ENCODE peak calls at places on chromosomes 6 and 20, in six cellular contexts. D is GM12892, S is body of pancreas, X is A549, L is ovary, N is GM12878. A is an unnamed sample.

GRCh38 chr6:111620168-111620567 is 14.5 kb upstream of the TRAF3IP2 start:
- DNase-seq in D (no peak), S (no peak), X (no peak), L (no peak), N (no peak), A (no peak)

GRCh38 chr6:159692303-159693127 is 526 bp downstream of the SOD2 start:
- DNase-seq in D (peak), S (peak), X (no peak), L (peak), N (no peak), A (peak)

GRCh38 chr6:89430563-89430962 is 2.4 kb upstream of the ANKRD6 start:
- DNase-seq in D (no peak), S (peak), X (no peak), L (no peak), N (no peak), A (no peak)

GRCh38 chr6:89596484-89596883 is 42.1 kb downstream of the LYRM2 start:
- DNase-seq in D (no peak), S (no peak), X (no peak), L (no peak), N (no peak), A (no peak)

GRCh38 chr6:127342296-127342945 is 988 bp downstream of the ECHDC1 start:
- DNase-seq in D (no peak), S (peak), X (no peak), L (no peak), N (no peak), A (no peak)

GRCh38 chr6:75262716-75263463 is 19.3 kb upstream of the COX7A2 start:
- DNase-seq in D (no peak), S (no peak), X (no peak), L (no peak), N (no peak), A (no peak)

GRCh38 chr6:40358473-40359460 is 228.4 kb downstream of the LRFN2 start:
- DNase-seq in D (no peak), S (no peak), X (no peak), L (no peak), N (no peak), A (no peak)

GRCh38 chr6:151962246-151962846 is 154.9 kb downstream of the ESR1 start:
- DNase-seq in D (no peak), S (no peak), X (no peak), L (no peak), N (no peak), A (no peak)

GRCh38 chr6:33578588-33579011 is 1.5 kb downstream of the BAK1 start:
- DNase-seq in D (peak), S (no peak), X (no peak), L (no peak), N (no peak), A (no peak)

GRCh38 chr6:40822619-40823018 is 216.4 kb downstream of the UNC5CL start:
- DNase-seq in D (no peak), S (no peak), X (no peak), L (no peak), N (no peak), A (no peak)

GRCh38 chr6:111667921-111668320 is 62.2 kb upstream of the TRAF3IP2 start:
- DNase-seq in D (no peak), S (no peak), X (no peak), L (no peak), N (no peak), A (no peak)

GRCh38 chr6:69349776-69350175 is 447.0 kb downstream of the LMBRD1 start:
- DNase-seq in D (no peak), S (no peak), X (no peak), L (no peak), N (no peak), A (no peak)

GRCh38 chr20:37382539-37383120 is 36.7 kb downstream of the SRC start:
- DNase-seq in D (no peak), S (no peak), X (no peak), L (peak), N (no peak), A (no peak)

GRCh38 chr6:98831057-98832031 is 3.0 kb upstream of the POU3F2 start:
- DNase-seq in D (no peak), S (no peak), X (no peak), L (no peak), N (no peak), A (no peak)

GRCh38 chr6:78340755-78341154 is 526.6 kb upstream of the IRAK1BP1 start:
- DNase-seq in D (no peak), S (no peak), X (no peak), L (no peak), N (no peak), A (no peak)

GRCh38 chr6:112235956-112236355 is 18.4 kb downstream of the LAMA4 start:
- DNase-seq in D (no peak), S (no peak), X (no peak), L (no peak), N (no peak), A (no peak)

GRCh38 chr20:64228086-64228485 is 27.5 kb upstream of the PCMTD2 start:
- DNase-seq in D (no peak), S (no peak), X (no peak), L (no peak), N (no peak), A (no peak)

GRCh38 chr6:98971303-98971702 is 23.6 kb upstream of the FBXL4 start:
- DNase-seq in D (no peak), S (no peak), X (no peak), L (no peak), N (no peak), A (no peak)

GRCh38 chr6:114471450-114471849 is 128.6 kb upstream of the HS3ST5 start:
- DNase-seq in D (no peak), S (no peak), X (no peak), L (no peak), N (no peak), A (no peak)

GRCh38 chr20:36128463-36129176 is 25.9 kb upstream of the EPB41L1 start:
- DNase-seq in D (no peak), S (no peak), X (no peak), L (no peak), N (no peak), A (no peak)

GRCh38 chr6:71254323-71254722 is 34.3 kb upstream of the OGFRL1 start:
- DNase-seq in D (no peak), S (no peak), X (no peak), L (no peak), N (no peak), A (no peak)

GRCh38 chr20:23097636-23098580 is 11.8 kb upstream of the CD93 start:
- DNase-seq in D (no peak), S (no peak), X (no peak), L (no peak), N (no peak), A (no peak)

GRCh38 chr6:37783025-37783825 is 36.3 kb upstream of the ZFAND3 start:
- DNase-seq in D (no peak), S (no peak), X (no peak), L (peak), N (no peak), A (no peak)

GRCh38 chr20:50198211-50198666 is 7.6 kb downstream of the CEBPB start:
- DNase-seq in D (no peak), S (no peak), X (no peak), L (peak), N (no peak), A (no peak)

GRCh38 chr6:127520061-127520460 is 926 bp upstream of the MTCL3 start:
- DNase-seq in D (no peak), S (no peak), X (no peak), L (no peak), N (no peak), A (no peak)

GRCh38 chr20:62685781-62686555 is 22.7 kb upstream of the NTSR1 start:
- DNase-seq in D (no peak), S (no peak), X (no peak), L (no peak), N (no peak), A (peak)

GRCh38 chr6:105431226-105431625 is 28.3 kb upstream of the PREP start:
- DNase-seq in D (no peak), S (no peak), X (peak), L (no peak), N (no peak), A (no peak)

GRCh38 chr6:43770417-43771209 is 602 bp downstream of the VEGFA start:
- DNase-seq in D (no peak), S (peak), X (peak), L (peak), N (no peak), A (peak)
- TF ChIP-seq POLR2A in D (no peak), S (peak), X (peak), L (no peak), N (no peak), A (no peak)

DNA sequence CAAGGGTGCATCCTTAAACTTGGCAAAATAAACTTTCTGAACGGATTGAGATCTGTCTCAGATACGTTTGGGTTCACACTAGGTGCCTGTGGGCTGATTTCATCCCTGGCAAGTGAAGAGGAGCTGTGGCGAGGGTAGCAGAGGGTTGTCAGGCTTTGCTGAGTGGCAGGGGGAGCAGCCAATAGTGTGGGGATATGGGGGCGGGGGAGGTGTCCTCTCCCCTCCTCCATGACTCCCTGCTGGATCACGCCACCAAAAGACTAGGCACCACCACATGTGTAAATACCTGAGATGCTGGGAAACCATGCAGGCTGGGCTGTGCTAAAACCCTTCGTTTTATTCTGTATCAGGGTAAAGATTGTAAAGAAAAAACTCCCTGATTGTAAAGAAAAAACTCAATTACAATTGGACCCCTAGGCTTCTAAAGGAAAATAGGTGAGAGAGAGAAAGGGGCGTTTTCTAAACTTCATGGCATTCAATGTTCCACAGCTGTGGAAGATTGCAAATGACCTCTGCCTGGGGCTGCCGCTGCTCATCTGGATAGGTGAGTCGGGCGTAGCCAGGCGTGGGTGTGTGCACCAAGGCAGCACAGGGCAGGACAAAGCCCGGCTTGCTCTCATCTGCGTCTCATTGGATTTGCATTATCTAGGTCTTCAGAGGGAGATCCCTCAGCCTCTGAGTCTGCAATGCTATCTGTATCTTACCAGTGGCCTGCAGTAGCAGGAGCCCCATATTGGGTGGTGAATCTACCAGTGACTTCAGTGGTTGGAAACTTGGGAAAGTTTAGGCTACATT is 26.9 kb upstream of the ADTRP start:
- DNase-seq in D (no peak), S (no peak), X (no peak), L (no peak), N (no peak), A (no peak)
- TF ChIP-seq POLR2A in D (no peak), S (no peak), X (no peak), L (no peak), N (no peak), A (no peak)

DNA sequence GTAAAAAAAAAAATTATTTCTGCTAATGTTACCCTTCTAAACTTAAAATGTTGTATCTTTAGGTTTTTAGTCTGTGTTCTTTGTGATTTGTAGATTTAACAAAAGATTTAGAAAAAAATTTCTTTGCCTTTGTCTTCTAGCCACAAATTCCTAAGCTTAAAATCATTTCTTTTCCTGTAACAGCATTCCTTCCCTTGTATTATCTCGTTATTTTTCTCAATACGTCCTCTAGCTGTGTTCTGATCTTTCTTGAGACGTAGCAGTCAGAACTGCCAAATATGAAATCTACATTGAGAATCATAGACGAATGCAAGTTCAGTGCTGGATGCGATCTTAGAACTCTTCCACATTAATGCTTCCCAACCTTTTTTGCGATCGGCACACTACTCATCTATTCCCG is 283.1 kb downstream of the UTRN start:
- DNase-seq in D (no peak), S (no peak), X (no peak), L (no peak), N (no peak), A (no peak)
- TF ChIP-seq POLR2A in D (no peak), S (no peak), X (no peak), L (no peak), N (no peak), A (no peak)

GRCh38 chr6:36244641-36245280 is 25.1 kb upstream of the PNPLA1 start:
- DNase-seq in D (no peak), S (no peak), X (no peak), L (no peak), N (no peak), A (no peak)
- TF ChIP-seq POLR2A in D (no peak), S (no peak), X (no peak), L (no peak), N (no peak), A (no peak)

A was measured in lower leg skin.